ENCODE peak calls at places on chromosome 7, in six cellular contexts. One of them, this sample, is unnamed.

GRCh38 chr7:87543623-87544022 is 57.1 kb downstream of the ABCB1 start:
- ATAC-seq in upper lobe of left lung: no peak
- ATAC-seq in HepG2: no peak
- ATAC-seq in A549: no peak
- ATAC-seq in GM12878: peak
- ATAC-seq in K562: no peak
- ATAC-seq in this sample: no peak

GRCh38 chr7:134016223-134016941 is 110.8 kb upstream of the LRGUK start:
- ATAC-seq in upper lobe of left lung: no peak
- ATAC-seq in HepG2: peak
- ATAC-seq in A549: peak
- ATAC-seq in GM12878: peak
- ATAC-seq in K562: peak
- ATAC-seq in this sample: no peak

GRCh38 chr7:158847451-158847866 is 8.9 kb upstream of the DYNC2I1 start:
- ATAC-seq in upper lobe of left lung: peak
- ATAC-seq in HepG2: no peak
- ATAC-seq in A549: no peak
- ATAC-seq in GM12878: peak
- ATAC-seq in K562: peak
- ATAC-seq in this sample: peak

GRCh38 chr7:107069457-107069856 is 25.0 kb downstream of the PRKAR2B start:
- ATAC-seq in upper lobe of left lung: peak
- ATAC-seq in HepG2: no peak
- ATAC-seq in A549: no peak
- ATAC-seq in GM12878: no peak
- ATAC-seq in K562: no peak
- ATAC-seq in this sample: peak

GRCh38 chr7:130099331-130099730 is 29.0 kb downstream of the KLHDC10 start:
- ATAC-seq in upper lobe of left lung: no peak
- ATAC-seq in HepG2: no peak
- ATAC-seq in A549: no peak
- ATAC-seq in GM12878: no peak
- ATAC-seq in K562: peak
- ATAC-seq in this sample: no peak

GRCh38 chr7:129896568-129897382 is 56.0 kb downstream of the UBE2H start:
- ATAC-seq in upper lobe of left lung: no peak
- ATAC-seq in HepG2: no peak
- ATAC-seq in A549: no peak
- ATAC-seq in GM12878: no peak
- ATAC-seq in K562: no peak
- ATAC-seq in this sample: no peak

GRCh38 chr7:34061175-34061574 is 155.8 kb downstream of the BMPER start:
- ATAC-seq in upper lobe of left lung: peak
- ATAC-seq in HepG2: no peak
- ATAC-seq in A549: peak
- ATAC-seq in GM12878: no peak
- ATAC-seq in K562: no peak
- ATAC-seq in this sample: peak

GRCh38 chr7:24133691-24134090 is 150.3 kb upstream of the NPY start:
- ATAC-seq in upper lobe of left lung: no peak
- ATAC-seq in HepG2: no peak
- ATAC-seq in A549: no peak
- ATAC-seq in GM12878: peak
- ATAC-seq in K562: no peak
- ATAC-seq in this sample: no peak

GRCh38 chr7:2009541-2010001 is 223.2 kb downstream of the MAD1L1 start:
- ATAC-seq in upper lobe of left lung: no peak
- ATAC-seq in HepG2: no peak
- ATAC-seq in A549: no peak
- ATAC-seq in GM12878: no peak
- ATAC-seq in K562: no peak
- ATAC-seq in this sample: peak

GRCh38 chr7:2953588-2954407 is 89.9 kb downstream of the CARD11 start:
- ATAC-seq in upper lobe of left lung: no peak
- ATAC-seq in HepG2: no peak
- ATAC-seq in A549: no peak
- ATAC-seq in GM12878: no peak
- ATAC-seq in K562: no peak
- ATAC-seq in this sample: no peak

GRCh38 chr7:65463184-65463583 is 89.5 kb downstream of the ZNF92 start:
- ATAC-seq in upper lobe of left lung: no peak
- ATAC-seq in HepG2: no peak
- ATAC-seq in A549: no peak
- ATAC-seq in GM12878: no peak
- ATAC-seq in K562: no peak
- ATAC-seq in this sample: no peak

GRCh38 chr7:13989944-13990295 is 454 bp upstream of the ETV1 start:
- ATAC-seq in upper lobe of left lung: peak
- ATAC-seq in HepG2: peak
- ATAC-seq in A549: peak
- ATAC-seq in GM12878: peak
- ATAC-seq in K562: peak
- ATAC-seq in this sample: no peak

GRCh38 chr7:74344128-74344496 is 54.9 kb downstream of the CLIP2 start:
- ATAC-seq in upper lobe of left lung: peak
- ATAC-seq in HepG2: no peak
- ATAC-seq in A549: peak
- ATAC-seq in GM12878: no peak
- ATAC-seq in K562: no peak
- ATAC-seq in this sample: no peak

GRCh38 chr7:2260820-2261219 is 18.8 kb downstream of the NUDT1 start:
- ATAC-seq in upper lobe of left lung: no peak
- ATAC-seq in HepG2: no peak
- ATAC-seq in A549: peak
- ATAC-seq in GM12878: no peak
- ATAC-seq in K562: no peak
- ATAC-seq in this sample: no peak

GRCh38 chr7:85875398-85875797 is 688.5 kb upstream of the SEMA3D start:
- ATAC-seq in upper lobe of left lung: no peak
- ATAC-seq in HepG2: no peak
- ATAC-seq in A549: no peak
- ATAC-seq in GM12878: no peak
- ATAC-seq in K562: no peak
- ATAC-seq in this sample: no peak

GRCh38 chr7:115135111-115135510 is 213.2 kb downstream of the MDFIC start:
- ATAC-seq in upper lobe of left lung: peak
- ATAC-seq in HepG2: no peak
- ATAC-seq in A549: no peak
- ATAC-seq in GM12878: no peak
- ATAC-seq in K562: no peak
- ATAC-seq in this sample: no peak

GRCh38 chr7:157961731-157962457 is 625.1 kb downstream of the DNAJB6 start:
- ATAC-seq in upper lobe of left lung: peak
- ATAC-seq in HepG2: no peak
- ATAC-seq in A549: no peak
- ATAC-seq in GM12878: no peak
- ATAC-seq in K562: no peak
- ATAC-seq in this sample: no peak

GRCh38 chr7:25840209-25840792 is 311.7 kb upstream of the NFE2L3 start:
- ATAC-seq in upper lobe of left lung: no peak
- ATAC-seq in HepG2: no peak
- ATAC-seq in A549: no peak
- ATAC-seq in GM12878: no peak
- ATAC-seq in K562: no peak
- ATAC-seq in this sample: peak

GRCh38 chr7:25117226-25118047 is 7.6 kb downstream of the CYCS start:
- ATAC-seq in upper lobe of left lung: peak
- ATAC-seq in HepG2: peak
- ATAC-seq in A549: peak
- ATAC-seq in GM12878: peak
- ATAC-seq in K562: peak
- ATAC-seq in this sample: no peak

GRCh38 chr7:105621617-105622016 is 40.3 kb upstream of the EFCAB10 start:
- ATAC-seq in upper lobe of left lung: no peak
- ATAC-seq in HepG2: no peak
- ATAC-seq in A549: no peak
- ATAC-seq in GM12878: no peak
- ATAC-seq in K562: no peak
- ATAC-seq in this sample: peak

GRCh38 chr7:152619027-152619739 is 56.8 kb downstream of the XRCC2 start:
- ATAC-seq in upper lobe of left lung: no peak
- ATAC-seq in HepG2: no peak
- ATAC-seq in A549: no peak
- ATAC-seq in GM12878: no peak
- ATAC-seq in K562: peak
- ATAC-seq in this sample: no peak

GRCh38 chr7:134703781-134704180 is 57.1 kb downstream of the BPGM start:
- ATAC-seq in upper lobe of left lung: peak
- ATAC-seq in HepG2: peak
- ATAC-seq in A549: no peak
- ATAC-seq in GM12878: no peak
- ATAC-seq in K562: no peak
- ATAC-seq in this sample: peak

GRCh38 chr7:123468303-123468702 is 66.1 kb downstream of the IQUB start:
- ATAC-seq in upper lobe of left lung: no peak
- ATAC-seq in HepG2: no peak
- ATAC-seq in A549: no peak
- ATAC-seq in GM12878: no peak
- ATAC-seq in K562: no peak
- ATAC-seq in this sample: no peak

GRCh38 chr7:44760034-44760580 is 11.5 kb downstream of the ZMIZ2 start:
- ATAC-seq in upper lobe of left lung: no peak
- ATAC-seq in HepG2: no peak
- ATAC-seq in A549: no peak
- ATAC-seq in GM12878: no peak
- ATAC-seq in K562: no peak
- ATAC-seq in this sample: no peak

GRCh38 chr7:128221929-128222403 is 19.1 kb upstream of the LEP start:
- ATAC-seq in upper lobe of left lung: no peak
- ATAC-seq in HepG2: no peak
- ATAC-seq in A549: no peak
- ATAC-seq in GM12878: peak
- ATAC-seq in K562: peak
- ATAC-seq in this sample: no peak

GRCh38 chr7:25656071-25656470 is 427.8 kb upstream of the NPVF start:
- ATAC-seq in upper lobe of left lung: no peak
- ATAC-seq in HepG2: no peak
- ATAC-seq in A549: no peak
- ATAC-seq in GM12878: no peak
- ATAC-seq in K562: no peak
- ATAC-seq in this sample: no peak

DNA sequence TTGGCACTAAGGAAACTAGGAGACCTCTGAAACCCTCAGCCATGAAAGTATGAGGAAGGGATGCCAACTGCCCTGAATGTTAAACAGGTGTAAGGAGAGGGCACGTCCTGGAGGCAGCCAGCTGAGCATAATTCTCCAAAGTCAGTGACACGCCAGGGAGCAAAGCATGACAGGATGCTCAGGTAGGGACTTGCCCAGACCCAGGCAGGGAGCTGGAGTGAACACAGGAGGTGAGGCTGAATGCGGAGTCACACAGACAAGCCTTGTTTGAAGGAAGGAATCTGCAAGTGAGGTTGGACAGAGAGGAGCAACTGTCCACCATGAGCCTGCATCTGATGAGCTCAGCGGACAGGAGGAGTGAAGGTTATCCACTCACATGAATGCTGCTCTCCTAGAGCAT is 41.5 kb downstream of the KLRG2 start:
- ATAC-seq in upper lobe of left lung: no peak
- ATAC-seq in HepG2: peak
- ATAC-seq in A549: no peak
- ATAC-seq in GM12878: no peak
- ATAC-seq in K562: peak
- ATAC-seq in this sample: no peak
- TF ChIP-seq EP300 in upper lobe of left lung: no peak
- TF ChIP-seq EP300 in HepG2: no peak
- TF ChIP-seq EP300 in A549: no peak
- TF ChIP-seq EP300 in GM12878: no peak
- TF ChIP-seq EP300 in K562: no peak
- TF ChIP-seq EP300 in this sample: no peak

DNA sequence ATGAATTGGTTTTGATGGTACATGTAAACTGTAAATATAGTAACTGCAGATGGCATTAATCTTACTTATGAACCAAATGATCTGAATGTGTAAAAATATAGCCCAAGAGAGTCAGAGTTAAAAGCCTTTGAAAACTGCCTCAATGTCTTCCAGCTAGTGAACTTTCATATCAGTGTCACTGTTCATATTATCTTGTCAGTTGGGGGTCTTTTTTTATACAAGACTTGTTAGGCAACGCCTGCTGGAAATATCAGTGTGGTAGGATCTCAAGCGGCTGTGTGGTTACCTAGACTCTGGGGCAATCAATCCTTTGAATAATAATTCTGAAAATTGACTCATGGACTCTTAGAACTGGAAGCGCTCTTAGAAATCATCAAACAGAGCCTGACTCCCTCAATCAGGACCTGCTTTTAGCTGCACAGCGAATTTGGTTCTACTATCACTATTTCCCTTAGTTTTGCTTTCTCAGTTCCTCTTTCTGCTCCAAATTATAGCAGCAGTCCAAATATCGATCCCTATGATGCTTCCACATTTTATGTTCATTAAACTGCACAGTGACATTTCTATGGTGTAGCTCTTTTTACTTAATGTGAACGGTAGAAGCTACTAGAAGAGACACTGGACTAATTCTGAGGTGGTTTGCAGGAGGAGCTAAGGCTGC is 100.1 kb upstream of the COL1A2 start:
- ATAC-seq in upper lobe of left lung: no peak
- ATAC-seq in HepG2: no peak
- ATAC-seq in A549: no peak
- ATAC-seq in GM12878: no peak
- ATAC-seq in K562: no peak
- ATAC-seq in this sample: no peak
- TF ChIP-seq EP300 in upper lobe of left lung: no peak
- TF ChIP-seq EP300 in HepG2: no peak
- TF ChIP-seq EP300 in A549: no peak
- TF ChIP-seq EP300 in GM12878: no peak
- TF ChIP-seq EP300 in K562: no peak
- TF ChIP-seq EP300 in this sample: no peak

GRCh38 chr7:137408096-137408495 is 64.6 kb upstream of the PTN start:
- ATAC-seq in upper lobe of left lung: no peak
- ATAC-seq in HepG2: no peak
- ATAC-seq in A549: no peak
- ATAC-seq in GM12878: no peak
- ATAC-seq in K562: no peak
- ATAC-seq in this sample: no peak

GRCh38 chr7:137399827-137400823 is 56.6 kb upstream of the PTN start:
- ATAC-seq in upper lobe of left lung: peak
- ATAC-seq in HepG2: no peak
- ATAC-seq in A549: no peak
- ATAC-seq in GM12878: no peak
- ATAC-seq in K562: no peak
- ATAC-seq in this sample: no peak

GRCh38 chr7:137402535-137403258 is 59.2 kb upstream of the PTN start:
- ATAC-seq in upper lobe of left lung: no peak
- ATAC-seq in HepG2: no peak
- ATAC-seq in A549: no peak
- ATAC-seq in GM12878: no peak
- ATAC-seq in K562: no peak
- ATAC-seq in this sample: no peak

GRCh38 chr7:137404918-137405317 is 61.4 kb upstream of the PTN start:
- ATAC-seq in upper lobe of left lung: no peak
- ATAC-seq in HepG2: no peak
- ATAC-seq in A549: no peak
- ATAC-seq in GM12878: peak
- ATAC-seq in K562: no peak
- ATAC-seq in this sample: no peak

GRCh38 chr7:137403282-137403681 is 59.7 kb upstream of the PTN start:
- ATAC-seq in upper lobe of left lung: no peak
- ATAC-seq in HepG2: no peak
- ATAC-seq in A549: no peak
- ATAC-seq in GM12878: no peak
- ATAC-seq in K562: no peak
- ATAC-seq in this sample: no peak
- TF ChIP-seq EP300 in upper lobe of left lung: no peak
- TF ChIP-seq EP300 in HepG2: no peak
- TF ChIP-seq EP300 in A549: no peak
- TF ChIP-seq EP300 in GM12878: no peak
- TF ChIP-seq EP300 in K562: no peak
- TF ChIP-seq EP300 in this sample: no peak

GRCh38 chr7:135877799-135878198 is 99.4 kb downstream of the MTPN start:
- ATAC-seq in upper lobe of left lung: no peak
- ATAC-seq in HepG2: no peak
- ATAC-seq in A549: peak
- ATAC-seq in GM12878: peak
- ATAC-seq in K562: peak
- ATAC-seq in this sample: no peak
- TF ChIP-seq EP300 in upper lobe of left lung: no peak
- TF ChIP-seq EP300 in HepG2: no peak
- TF ChIP-seq EP300 in A549: no peak
- TF ChIP-seq EP300 in GM12878: no peak
- TF ChIP-seq EP300 in K562: no peak
- TF ChIP-seq EP300 in this sample: no peak

This sample was measured in gastroesophageal sphincter.